ENCODE peak calls at places on chromosomes 13 and 19, in five cellular contexts. Y is GM23248, Q is HCT116, X is neural progenitor cell, I is SK-N-SH. N is an unnamed sample.

GRCh38 chr13:46165485-46166220 is 16.3 kb downstream of the LCP1 start:
- DNase-seq in Y (no peak), Q (no peak), X (no peak), I (no peak), N (peak)

GRCh38 chr19:33767898-33768413 is 28.7 kb upstream of the KCTD15 start:
- DNase-seq in Y (peak), Q (no peak), X (peak), I (no peak), N (peak)

GRCh38 chr19:10096615-10096963 is 5.9 kb downstream of the ANGPTL6 start:
- DNase-seq in Y (peak), Q (no peak), X (no peak), I (no peak), N (no peak)

GRCh38 chr13:66367356-66367755 is 862.8 kb downstream of the PCDH9 start:
- DNase-seq in Y (no peak), Q (no peak), X (no peak), I (no peak), N (no peak)

GRCh38 chr19:9622531-9622930 is 1.5 kb upstream of the ZNF561 start:
- DNase-seq in Y (no peak), Q (no peak), X (no peak), I (no peak), N (no peak)

GRCh38 chr13:50894042-50894441 is 15.5 kb upstream of the RNASEH2B start:
- DNase-seq in Y (no peak), Q (no peak), X (no peak), I (no peak), N (no peak)

GRCh38 chr19:6736917-6737283 is 480 bp downstream of the GPR108 start:
- DNase-seq in Y (no peak), Q (no peak), X (no peak), I (peak), N (no peak)

GRCh38 chr19:45455707-45456499 is 11.9 kb upstream of the FOSB start:
- DNase-seq in Y (peak), Q (peak), X (peak), I (peak), N (peak)

GRCh38 chr19:57572415-57572947 is 6.2 kb downstream of the ZNF416 start:
- DNase-seq in Y (no peak), Q (no peak), X (no peak), I (no peak), N (no peak)

GRCh38 chr13:103948477-103948876 is 882.3 kb upstream of the SLC10A2 start:
- DNase-seq in Y (no peak), Q (no peak), X (no peak), I (no peak), N (no peak)

GRCh38 chr19:33514885-33515485 is 6.6 kb downstream of the PEPD start:
- DNase-seq in Y (peak), Q (no peak), X (no peak), I (no peak), N (peak)

GRCh38 chr13:23985060-23985459 is 87.8 kb upstream of the C1QTNF9B start:
- DNase-seq in Y (no peak), Q (no peak), X (no peak), I (no peak), N (no peak)

GRCh38 chr13:48585456-48585840 is 52.6 kb upstream of the RCBTB2 start:
- DNase-seq in Y (peak), Q (peak), X (peak), I (no peak), N (peak)

GRCh38 chr13:62696490-62696889 is 1280.8 kb upstream of the PCDH20 start:
- DNase-seq in Y (no peak), Q (no peak), X (no peak), I (no peak), N (no peak)

GRCh38 chr13:50679321-50679720 is 164.2 kb downstream of the DLEU7 start:
- DNase-seq in Y (peak), Q (no peak), X (no peak), I (no peak), N (no peak)

GRCh38 chr19:30519607-30520205 is 147.5 kb downstream of the ZNF536 start:
- DNase-seq in Y (no peak), Q (no peak), X (no peak), I (no peak), N (no peak)

GRCh38 chr19:30516586-30516985 is 144.4 kb downstream of the ZNF536 start:
- DNase-seq in Y (no peak), Q (no peak), X (no peak), I (no peak), N (no peak)

GRCh38 chr19:30521937-30522336 is 149.8 kb downstream of the ZNF536 start:
- DNase-seq in Y (no peak), Q (no peak), X (no peak), I (no peak), N (no peak)

GRCh38 chr19:30520735-30521479 is 148.7 kb downstream of the ZNF536 start:
- DNase-seq in Y (no peak), Q (no peak), X (no peak), I (no peak), N (no peak)

DNA sequence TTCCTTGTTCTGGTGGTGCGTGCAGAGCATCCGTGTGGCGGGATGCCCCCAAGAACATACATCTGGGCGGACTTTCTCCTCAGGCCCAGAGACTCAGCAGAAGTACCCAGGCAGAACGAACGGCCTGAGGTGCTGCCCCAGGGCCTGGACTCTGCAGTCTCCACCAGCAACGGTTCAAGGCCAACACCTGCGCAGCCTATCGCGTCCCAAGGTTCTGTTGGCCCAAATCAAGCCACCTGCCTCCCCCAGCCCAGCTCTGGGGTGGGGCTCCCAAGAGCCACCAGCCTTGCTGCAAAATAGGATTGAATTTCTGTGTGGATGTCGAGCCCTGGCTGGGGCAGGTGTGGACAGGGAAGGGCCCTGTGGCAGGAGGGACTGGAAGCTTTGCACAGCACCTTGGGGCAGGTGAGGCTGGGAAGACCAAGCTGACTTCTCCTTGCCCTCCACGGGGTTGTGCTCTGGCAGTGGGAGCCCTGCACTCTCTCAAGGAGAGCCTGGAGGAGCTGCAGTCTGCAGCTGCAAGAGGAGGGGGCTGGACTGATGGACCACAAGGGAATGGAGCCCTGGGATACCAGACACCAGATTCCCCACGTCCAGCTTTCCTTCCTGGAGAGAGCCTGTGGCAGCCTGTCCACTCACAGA is 146.9 kb downstream of the ZNF536 start:
- DNase-seq in Y (no peak), Q (no peak), X (no peak), I (no peak), N (no peak)
- TF ChIP-seq EZH2phosphoT487 in Y (no peak), Q (no peak), X (no peak), I (no peak), N (no peak)

DNA sequence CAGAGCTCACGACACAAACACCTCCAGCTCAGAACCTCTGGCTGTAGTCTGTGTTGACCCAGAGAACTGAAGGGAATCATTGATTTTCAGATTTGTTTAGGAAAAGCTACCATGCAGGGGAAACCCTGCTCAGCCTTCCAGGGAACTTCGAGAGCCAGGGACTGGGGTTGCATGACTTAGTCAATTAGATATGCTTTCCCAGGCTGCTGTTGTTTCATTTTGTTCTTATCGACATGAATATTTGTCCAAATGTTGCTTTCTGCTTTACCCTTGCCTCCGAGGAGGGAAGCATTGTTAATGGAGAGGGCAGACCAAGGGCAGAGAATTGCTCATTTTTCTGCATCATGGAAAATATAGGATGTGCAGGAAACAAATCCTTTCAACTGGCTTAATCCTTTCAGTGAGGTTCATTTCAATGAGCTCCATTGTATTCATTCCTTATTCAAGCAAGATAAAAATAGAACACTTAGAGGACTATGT is 82.5 kb downstream of the KLF5 start:
- DNase-seq in Y (no peak), Q (no peak), X (peak), I (no peak), N (no peak)
- H3K9ac ChIP-seq in Y (no peak), Q (no peak), X (no peak), I (no peak), N (no peak)

GRCh38 chr19:875265-875879 is 15.9 kb downstream of the CFD start:
- DNase-seq in Y (no peak), Q (no peak), X (no peak), I (no peak), N (no peak)

GRCh38 chr19:872266-872951 is 12.9 kb downstream of the CFD start:
- DNase-seq in Y (peak), Q (peak), X (peak), I (no peak), N (peak)

GRCh38 chr19:870963-871401 is 11.5 kb downstream of the CFD start:
- DNase-seq in Y (no peak), Q (no peak), X (no peak), I (peak), N (no peak)

GRCh38 chr19:871446-872265 is 12.2 kb downstream of the CFD start:
- DNase-seq in Y (no peak), Q (no peak), X (peak), I (peak), N (no peak)

GRCh38 chr19:873084-874019 is 13.9 kb downstream of the CFD start:
- DNase-seq in Y (peak), Q (peak), X (peak), I (peak), N (no peak)
- TF ChIP-seq EZH2phosphoT487 in Y (no peak), Q (no peak), X (no peak), I (no peak), N (no peak)

GRCh38 chr19:2275588-2276428 is 6.2 kb downstream of the PEAK3 start:
- DNase-seq in Y (no peak), Q (no peak), X (no peak), I (peak), N (no peak)
- H3K9ac ChIP-seq in Y (no peak), Q (no peak), X (no peak), I (no peak), N (no peak)

DNA sequence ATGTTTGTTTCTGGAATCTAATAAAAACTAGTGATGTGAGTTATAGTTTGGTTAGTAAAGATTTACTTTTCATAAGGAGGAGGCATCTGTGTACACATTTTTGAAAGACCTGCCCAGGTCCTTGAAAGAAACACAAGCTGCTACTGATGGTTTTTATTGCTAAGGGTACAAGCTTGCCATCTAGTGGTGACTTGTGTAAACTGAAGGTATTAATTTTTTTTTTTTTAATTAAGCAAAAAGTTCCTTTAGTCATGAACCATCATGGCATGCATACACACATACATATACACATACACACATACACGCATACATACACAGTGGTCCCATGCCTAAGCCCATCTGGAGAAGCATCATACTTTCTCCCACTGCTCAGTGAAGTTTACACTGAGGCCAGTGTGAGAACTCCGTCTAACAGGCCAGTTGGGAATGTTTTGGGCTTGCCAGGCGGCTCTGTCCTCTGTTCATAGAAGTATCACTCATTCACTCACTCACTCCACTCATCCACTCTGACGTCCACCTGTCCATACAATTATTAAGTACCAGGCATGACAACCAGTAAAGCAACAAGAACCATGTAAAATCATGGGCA is 312.5 kb downstream of the DCLK1 start:
- DNase-seq in Y (peak), Q (peak), X (peak), I (peak), N (peak)
- TF ChIP-seq EZH2phosphoT487 in Y (no peak), Q (no peak), X (no peak), I (no peak), N (no peak)

GRCh38 chr19:3699741-3700241 is 477 bp downstream of the PIP5K1C start:
- DNase-seq in Y (no peak), Q (no peak), X (no peak), I (peak), N (no peak)

GRCh38 chr19:3699071-3699740 is 1.1 kb downstream of the PIP5K1C start:
- DNase-seq in Y (peak), Q (no peak), X (peak), I (peak), N (peak)

GRCh38 chr19:3701200-3701599 is 932 bp upstream of the PIP5K1C start:
- DNase-seq in Y (no peak), Q (no peak), X (no peak), I (no peak), N (no peak)

GRCh38 chr19:3698386-3698950 is 1.8 kb downstream of the PIP5K1C start:
- DNase-seq in Y (peak), Q (no peak), X (no peak), I (peak), N (no peak)

GRCh38 chr19:3700242-3701032 is at the start of gene PIP5K1C:
- DNase-seq in Y (peak), Q (peak), X (peak), I (peak), N (peak)
- H3K9ac ChIP-seq in Y (peak), Q (peak), X (peak), I (peak), N (peak)

GRCh38 chr13:78370231-78370630 is 233.1 kb downstream of the POU4F1 start:
- DNase-seq in Y (no peak), Q (no peak), X (peak), I (no peak), N (no peak)

GRCh38 chr13:78376033-78376432 is 227.3 kb downstream of the POU4F1 start:
- DNase-seq in Y (no peak), Q (no peak), X (no peak), I (no peak), N (no peak)

GRCh38 chr13:78376822-78377221 is 226.5 kb downstream of the POU4F1 start:
- DNase-seq in Y (no peak), Q (no peak), X (no peak), I (no peak), N (no peak)

DNA sequence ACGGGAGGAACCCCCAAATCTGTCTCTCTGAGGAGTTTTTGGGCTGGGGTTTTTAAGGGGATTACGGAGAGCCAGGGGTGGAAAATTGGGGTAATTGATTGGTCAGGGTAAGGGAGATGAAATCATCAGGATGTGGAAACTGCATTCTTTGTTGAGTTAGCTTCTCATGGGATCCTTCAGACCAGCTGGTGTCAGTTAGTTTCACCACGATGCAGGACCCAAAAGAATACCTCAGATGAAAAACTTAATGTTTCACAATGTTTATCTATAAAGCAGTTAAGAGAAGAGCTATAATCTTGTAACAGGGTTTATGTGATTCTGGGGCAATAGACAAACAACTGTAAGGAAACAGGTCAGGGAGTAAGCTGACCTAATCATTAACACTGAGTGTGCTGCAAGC is 230.8 kb downstream of the POU4F1 start:
- DNase-seq in Y (no peak), Q (no peak), X (no peak), I (no peak), N (no peak)
- TF ChIP-seq EZH2phosphoT487 in Y (no peak), Q (no peak), X (no peak), I (no peak), N (no peak)

DNA sequence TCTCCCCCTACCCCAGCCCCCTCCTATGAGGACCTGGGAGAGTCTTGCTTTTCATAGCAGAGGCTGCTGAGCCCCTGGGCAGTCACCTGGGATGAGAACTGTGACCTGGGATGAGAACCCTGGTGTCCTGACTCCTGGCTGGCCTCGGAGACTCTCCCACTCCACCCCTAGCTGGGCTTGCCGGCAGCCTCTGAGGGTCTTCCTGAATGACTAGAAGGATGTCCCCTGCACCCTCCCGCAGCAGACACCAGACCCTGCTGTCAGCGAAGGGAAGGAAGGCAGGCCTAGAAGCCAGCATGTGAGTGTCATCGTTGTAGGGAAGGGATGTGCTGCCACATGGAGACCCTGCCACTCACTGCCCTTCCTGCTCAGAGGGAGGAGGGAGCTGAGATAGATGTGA is 203.4 kb upstream of the ZNF536 start:
- DNase-seq in Y (no peak), Q (no peak), X (no peak), I (no peak), N (no peak)
- H3K9ac ChIP-seq in Y (no peak), Q (no peak), X (no peak), I (no peak), N (no peak)

GRCh38 chr19:15282311-15282705 is 50.0 kb downstream of the BRD4 start:
- DNase-seq in Y (no peak), Q (no peak), X (no peak), I (no peak), N (no peak)

GRCh38 chr19:15280048-15280725 is 47.9 kb upstream of the EPHX3 start:
- DNase-seq in Y (peak), Q (no peak), X (no peak), I (no peak), N (peak)

GRCh38 chr19:15283141-15283885 is 49.0 kb downstream of the BRD4 start:
- DNase-seq in Y (peak), Q (no peak), X (no peak), I (no peak), N (peak)

GRCh38 chr19:15279326-15279904 is 47.2 kb upstream of the EPHX3 start:
- DNase-seq in Y (no peak), Q (no peak), X (peak), I (no peak), N (no peak)

DNA sequence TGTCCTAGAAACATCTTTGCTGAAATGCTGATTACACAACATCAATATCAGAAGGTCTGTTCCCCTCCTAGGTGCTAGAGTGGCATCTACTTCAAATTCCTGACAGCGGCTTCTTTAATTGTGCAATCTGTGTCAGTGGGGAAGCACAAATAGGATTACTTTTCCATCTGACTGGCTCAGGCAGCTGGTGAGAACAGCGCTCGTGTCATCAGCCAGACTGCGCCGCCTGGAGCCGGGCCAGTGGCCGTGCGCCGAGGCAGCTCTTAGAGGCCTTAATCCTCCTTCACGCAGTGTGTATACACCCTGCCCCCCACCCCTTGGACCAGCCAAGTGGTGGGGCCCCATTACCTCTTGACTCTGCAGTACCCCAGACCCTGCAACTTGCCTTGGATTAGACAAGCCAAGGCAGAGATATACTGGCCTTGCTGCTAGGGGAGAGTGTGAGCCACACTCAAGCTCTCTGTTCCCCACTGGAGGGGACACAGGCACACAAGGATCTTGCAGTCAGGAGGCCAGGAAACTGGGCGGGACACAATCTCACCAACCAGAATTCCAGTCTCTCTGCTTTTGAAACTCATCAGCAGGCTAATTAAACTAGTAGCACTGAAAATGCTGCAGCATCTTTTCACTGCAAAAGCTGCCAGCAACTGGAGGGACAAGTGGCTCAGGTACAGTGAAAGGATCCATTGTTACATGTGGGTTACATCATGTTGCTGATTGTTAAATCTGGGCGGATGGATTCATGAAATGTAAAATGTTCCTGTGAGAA is 48.9 kb upstream of the EPHX3 start:
- DNase-seq in Y (peak), Q (no peak), X (peak), I (peak), N (peak)
- TF ChIP-seq EZH2phosphoT487 in Y (no peak), Q (no peak), X (no peak), I (no peak), N (no peak)

GRCh38 chr13:25699056-25699455 is 327.3 kb downstream of the ATP8A2 start:
- DNase-seq in Y (no peak), Q (no peak), X (no peak), I (no peak), N (no peak)
- H3K9ac ChIP-seq in Y (no peak), Q (no peak), X (no peak), I (no peak), N (no peak)

N was measured in PC-3.